ENCODE peak calls at places on chromosomes 3 and 15, in ten cellular contexts. G is K562; Y is MM.1S; O is transverse colon; I is CD8-positive, alpha-beta T cell; Z is fibroblast of lung; S is stomach; P is HepG2; K is brain microvascular endothelial cell; D is heart left ventricle. F is an unnamed sample.

GRCh38 chr3:161197855-161198836 is 23.0 kb upstream of the NMD3 start:
- DNase-seq in G (no peak), Y (no peak), O (no peak), I (no peak), Z (no peak), S (no peak), P (no peak), K (no peak), D (no peak), F (no peak)

GRCh38 chr3:150419959-150420358 is 11.9 kb downstream of the TSC22D2 start:
- DNase-seq in G (no peak), Y (no peak), O (no peak), I (no peak), Z (no peak), S (no peak), P (no peak), K (no peak), D (no peak), F (no peak)

GRCh38 chr3:141262306-141262705 is 30.7 kb downstream of the PXYLP1 start:
- DNase-seq in G (no peak), Y (no peak), O (no peak), I (no peak), Z (peak; percentile 65), S (no peak), P (no peak), K (peak; percentile 68), D (no peak), F (no peak)

GRCh38 chr15:57213783-57214366 is 162.4 kb upstream of the CGNL1 start:
- DNase-seq in G (peak; percentile 46), Y (peak; percentile 33), O (no peak), I (no peak), Z (peak; percentile 75), S (no peak), P (peak; percentile 41), K (no peak), D (no peak), F (no peak)

GRCh38 chr3:177778633-177779032 is 581.4 kb upstream of the TBL1XR1 start:
- DNase-seq in G (no peak), Y (peak; percentile 71), O (no peak), I (no peak), Z (no peak), S (no peak), P (no peak), K (no peak), D (no peak), F (no peak)

GRCh38 chr15:44327578-44327977 is 39.1 kb downstream of the GOLM2 start:
- DNase-seq in G (no peak), Y (no peak), O (no peak), I (no peak), Z (no peak), S (no peak), P (no peak), K (no peak), D (no peak), F (no peak)

GRCh38 chr3:32797776-32798175 is 20.0 kb upstream of the TRIM71 start:
- DNase-seq in G (peak; percentile 24), Y (no peak), O (no peak), I (no peak), Z (no peak), S (no peak), P (no peak), K (peak; percentile 22), D (no peak), F (no peak)

GRCh38 chr15:58311551-58311950 is 120.2 kb upstream of the LIPC start:
- DNase-seq in G (no peak), Y (no peak), O (no peak), I (no peak), Z (no peak), S (no peak), P (no peak), K (no peak), D (no peak), F (no peak)

GRCh38 chr3:77906102-77906709 is 866.3 kb downstream of the ROBO2 start:
- DNase-seq in G (no peak), Y (no peak), O (no peak), I (no peak), Z (no peak), S (no peak), P (no peak), K (peak; percentile 62), D (no peak), F (no peak)

GRCh38 chr15:67840747-67841634 is 1.1 kb upstream of the RNU6-1 start:
- DNase-seq in G (peak; percentile 43), Y (no peak), O (peak; percentile 34), I (no peak), Z (peak; percentile 55), S (no peak), P (peak; percentile 50), K (no peak), D (no peak), F (peak; percentile 68)

DNA sequence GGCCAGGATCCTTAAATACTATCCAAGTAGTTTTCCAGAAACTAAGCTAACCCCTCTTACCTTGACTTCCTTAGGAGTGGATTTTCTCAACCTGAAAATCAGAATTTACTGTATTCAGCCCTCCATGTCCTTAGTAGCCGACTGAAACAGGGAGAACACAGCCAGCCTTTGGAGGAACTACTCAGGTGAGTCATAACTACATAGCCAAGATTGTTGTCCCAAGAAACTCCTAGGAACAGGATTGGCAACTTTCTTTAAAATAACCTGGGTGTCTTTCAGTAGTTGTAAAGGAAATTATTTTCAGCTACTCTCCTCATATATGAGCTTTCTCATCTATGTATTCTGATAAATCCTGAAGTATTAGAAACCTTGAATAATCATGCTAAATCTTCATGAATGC is 22.3 kb downstream of the FANCD2OS start:
- DNase-seq in G (no peak), Y (no peak), O (no peak), I (no peak), Z (no peak), S (no peak), P (no peak), K (no peak), D (no peak), F (no peak)
- TF ChIP-seq CTCF in G (no peak), Y (no peak), O (no peak), I (no peak), Z (no peak), S (no peak), P (no peak), K (no peak), D (no peak), F (no peak)

DNA sequence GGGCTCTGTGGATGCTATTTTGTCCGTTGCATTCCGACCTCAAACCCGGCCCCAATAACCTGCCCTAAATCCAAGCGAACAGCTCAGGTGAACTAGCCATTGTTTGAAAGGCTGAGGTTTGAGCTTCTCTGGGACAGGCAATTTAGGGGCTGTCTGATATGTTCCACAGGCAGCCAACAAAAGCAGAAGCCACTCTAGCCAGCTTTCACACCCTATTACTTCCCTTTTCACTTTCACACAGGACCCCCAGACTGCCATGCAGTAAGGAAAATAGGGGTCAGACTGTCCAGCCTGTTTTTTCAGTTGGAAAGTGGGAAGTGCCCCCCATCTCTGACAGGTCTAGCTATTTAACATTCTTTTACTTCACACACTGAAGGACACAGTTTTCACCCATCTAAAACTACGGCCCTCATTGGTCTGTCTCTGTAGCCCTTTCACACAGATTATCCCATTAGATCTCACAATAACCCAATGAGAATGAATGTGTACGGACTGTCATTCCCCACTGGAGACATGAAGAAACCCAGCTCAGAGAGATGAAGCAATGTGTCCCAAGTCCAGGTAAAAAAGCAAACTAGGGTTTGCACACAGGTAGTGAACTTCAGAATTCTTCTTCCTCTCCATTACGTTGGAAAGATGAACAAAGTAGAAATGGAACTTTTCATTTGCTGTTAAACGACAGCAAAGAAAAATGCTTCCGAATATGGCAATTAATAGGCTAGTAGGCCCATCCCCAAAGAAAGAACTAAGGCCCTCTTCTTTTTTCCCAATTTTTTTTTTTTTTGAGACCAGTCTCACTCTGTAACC is 1.9 kb downstream of the CCDC12 start:
- DNase-seq in G (no peak), Y (no peak), O (no peak), I (no peak), Z (no peak), S (no peak), P (peak; percentile 82), K (no peak), D (no peak), F (no peak)
- H3K4me3 ChIP-seq in G (peak overlapping the region; percentile 68), Y (no peak overlapping the region), O (no peak overlapping the region), I (no peak overlapping the region), Z (no peak overlapping the region), S (peak overlapping the region; percentile 89), P (peak overlapping the region; percentile 69), K (no peak overlapping the region), D (no peak overlapping the region), F (no peak overlapping the region)

GRCh38 chr15:43071451-43071850 is 34.4 kb downstream of the UBR1 start:
- DNase-seq in G (no peak), Y (no peak), O (no peak), I (no peak), Z (no peak), S (no peak), P (no peak), K (no peak), D (no peak), F (no peak)
- H3K36me3 ChIP-seq in G (peaks cover 81% of the 10 kb centered on the region), Y (no peaks in the 10 kb centered on the region), O (peaks cover 32% of the 10 kb centered on the region), I (peaks cover 38% of the 10 kb centered on the region), Z (peaks cover 6% of the 10 kb centered on the region), S (peaks cover 82% of the 10 kb centered on the region), P (peaks cover 58% of the 10 kb centered on the region), K (peaks cover 48% of the 10 kb centered on the region), D (peaks cover 87% of the 10 kb centered on the region), F (peaks cover 86% of the 10 kb centered on the region)

GRCh38 chr15:54277834-54278233 is 299.6 kb downstream of the UNC13C start:
- DNase-seq in G (no peak), Y (no peak), O (no peak), I (no peak), Z (no peak), S (no peak), P (no peak), K (no peak), D (no peak), F (no peak)

DNA sequence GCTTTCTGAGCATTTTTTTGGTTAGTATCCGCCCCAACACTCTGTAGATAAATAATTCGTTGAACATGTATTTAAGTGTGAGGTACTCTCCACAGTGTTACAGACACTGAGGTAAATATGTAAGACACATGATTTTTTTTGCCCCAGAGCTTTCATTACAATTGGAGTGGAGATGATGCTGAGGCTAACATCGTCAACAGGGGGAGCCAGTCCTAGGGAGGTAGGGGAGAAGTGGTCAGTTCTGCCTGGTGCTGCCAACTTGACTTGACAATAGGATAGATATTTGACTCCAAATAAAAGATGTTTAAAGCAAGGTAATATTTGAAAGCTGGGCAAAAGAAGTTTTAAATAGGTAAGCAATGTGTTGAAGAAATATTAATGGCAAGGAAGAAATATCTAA is 295.7 kb downstream of the UNC13C start:
- DNase-seq in G (peak; percentile 0), Y (no peak), O (no peak), I (no peak), Z (no peak), S (no peak), P (no peak), K (no peak), D (no peak), F (no peak)
- TF ChIP-seq CTCF in G (no peak), Y (peak; percentile 29), O (no peak), I (no peak), Z (no peak), S (no peak), P (peak; percentile 28), K (no peak), D (no peak), F (peak; percentile 21)

F was measured in RWPE2.